ENCODE peak calls at places on chromosomes 4 and X, in four cellular contexts. J is A673; T is CD8-positive, alpha-beta memory T cell; R is left ventricle myocardium inferior. H is an unnamed sample.

GRCh38 chrX:19897087-19897486 is 9.7 kb upstream of the SH3KBP1 start:
- DNase-seq in J (no peak), T (no peak), R (no peak), H (no peak)

GRCh38 chrX:46446727-46447378 is 98.4 kb downstream of the ZNF674 start:
- DNase-seq in J (peak; percentile 91), T (peak; percentile 85), R (peak; percentile 86), H (peak; percentile 76)

GRCh38 chrX:31500920-31501319 is 429.1 kb upstream of the FTHL17 start:
- DNase-seq in J (no peak), T (no peak), R (no peak), H (no peak)

GRCh38 chr4:16496501-16496900 is 270.2 kb upstream of the TAPT1 start:
- DNase-seq in J (peak; percentile 49), T (no peak), R (no peak), H (no peak)

GRCh38 chr4:70700712-70701111 is 12.4 kb downstream of the UTP3 start:
- DNase-seq in J (no peak), T (no peak), R (no peak), H (no peak)

GRCh38 chr4:99679204-99679603 is 21.6 kb upstream of the C4orf54 start:
- DNase-seq in J (peak; percentile 60), T (no peak), R (peak; percentile 43), H (no peak)

GRCh38 chr4:48909697-48910096 is 3.1 kb upstream of the OCIAD2 start:
- DNase-seq in J (peak; percentile 85), T (no peak), R (no peak), H (no peak)

GRCh38 chr4:118787844-118788380 is 48.0 kb downstream of the SEC24D start:
- DNase-seq in J (no peak), T (no peak), R (no peak), H (no peak)

GRCh38 chrX:48505481-48505880 is 3.3 kb upstream of the PORCN start:
- DNase-seq in J (no peak), T (no peak), R (no peak), H (no peak)

GRCh38 chr4:74934016-74934821 is 1.3 kb downstream of the PARM1 start:
- DNase-seq in J (peak; percentile 30), T (no peak), R (peak; percentile 21), H (no peak)

GRCh38 chrX:46209037-46209436 is 336.2 kb downstream of the ZNF674 start:
- DNase-seq in J (peak; percentile 9), T (no peak), R (no peak), H (no peak)

GRCh38 chrX:63508668-63509067 is 157.5 kb upstream of the SPIN4 start:
- DNase-seq in J (no peak), T (no peak), R (no peak), H (no peak)

GRCh38 chr4:108205859-108206258 is 37.1 kb upstream of the LEF1 start:
- DNase-seq in J (no peak), T (no peak), R (no peak), H (no peak)

GRCh38 chr4:185834088-185834487 is 22.1 kb upstream of the SORBS2 start:
- DNase-seq in J (no peak), T (no peak), R (no peak), H (no peak)

GRCh38 chr4:26321326-26322276 is 787 bp downstream of the RBPJ start:
- DNase-seq in J (peak; percentile 45), T (peak; percentile 21), R (peak; percentile 25), H (no peak)

GRCh38 chr4:112793033-112793432 is 156.1 kb downstream of the LARP7 start:
- DNase-seq in J (no peak), T (no peak), R (no peak), H (no peak)

GRCh38 chrX:152632445-152633097 is 5.1 kb upstream of the GABRQ start:
- DNase-seq in J (peak; percentile 49), T (no peak), R (peak; percentile 18), H (peak; percentile 38)

GRCh38 chrX:13691845-13692334 is 3.0 kb downstream of the RAB9A start:
- DNase-seq in J (no peak), T (peak; percentile 11), R (no peak), H (no peak)

GRCh38 chr4:82201303-82201702 is 172.5 kb downstream of the HNRNPD start:
- DNase-seq in J (peak; percentile 36), T (no peak), R (no peak), H (no peak)

GRCh38 chr4:168385142-168385490 is 66.6 kb upstream of the DDX60 start:
- DNase-seq in J (no peak), T (no peak), R (no peak), H (no peak)

GRCh38 chr4:12889054-12889453 is 595.1 kb downstream of the RAB28 start:
- DNase-seq in J (no peak), T (no peak), R (peak; percentile 17), H (peak; percentile 14)

GRCh38 chr4:72919464-72919863 is 150.1 kb downstream of the COX18 start:
- DNase-seq in J (no peak), T (no peak), R (no peak), H (no peak)

GRCh38 chrX:117138070-117138469 is 675.3 kb upstream of the CT83 start:
- DNase-seq in J (no peak), T (no peak), R (no peak), H (no peak)

GRCh38 chrX:101430457-101431078 is 22.5 kb downstream of the HNRNPH2 start:
- DNase-seq in J (no peak), T (no peak), R (no peak), H (no peak)

DNA sequence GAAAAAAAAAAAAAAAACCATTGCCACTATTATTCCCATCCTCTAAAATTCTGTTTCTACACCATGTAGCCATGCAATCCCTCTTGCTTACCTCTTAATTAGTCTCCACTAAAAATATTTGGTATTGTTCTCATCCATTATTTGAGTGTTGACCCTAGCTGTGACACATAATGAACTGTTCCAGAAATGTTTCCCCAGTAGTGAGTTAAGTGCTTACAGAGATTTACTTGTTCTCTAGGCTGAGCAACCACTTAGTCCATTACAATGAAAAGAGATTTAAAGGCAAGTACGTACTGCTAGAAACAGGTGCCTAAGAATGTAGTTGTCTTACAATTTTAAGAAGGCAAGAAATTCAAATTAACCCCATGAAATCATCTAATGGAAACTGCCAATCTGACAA is 112.7 kb upstream of the PTPN13 start:
- DNase-seq in J (no peak), T (no peak), R (no peak), H (no peak)
- H3K4me1 ChIP-seq in J (peaks cover 42% of the 10 kb centered on the region), T (no peaks in the 10 kb centered on the region), R (no peaks in the 10 kb centered on the region), H (no peaks in the 10 kb centered on the region)

DNA sequence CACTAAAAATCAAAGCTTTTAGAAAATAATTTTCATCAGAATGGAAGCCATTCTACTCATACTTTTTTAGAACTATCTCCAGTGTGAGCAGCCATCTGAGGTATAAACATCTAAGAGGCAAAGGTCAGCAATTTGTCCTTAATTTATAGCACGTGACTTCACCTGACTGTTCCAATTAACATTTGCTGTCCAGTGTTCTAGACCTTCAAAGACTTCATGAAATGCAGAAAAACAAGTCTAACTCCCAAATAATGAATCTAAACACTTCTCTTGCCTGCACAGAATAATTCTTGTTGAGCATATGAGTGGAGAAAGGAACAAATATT is 12.0 kb downstream of the RFC1 start:
- DNase-seq in J (no peak), T (no peak), R (no peak), H (no peak)
- H3K27ac ChIP-seq in J (peak overlapping the region; percentile 95), T (peak overlapping the region; percentile 87), R (peak overlapping the region; percentile 76), H (peak overlapping the region; percentile 87)

GRCh38 chrX:132045456-132045855 is 22.4 kb downstream of the STK26 start:
- DNase-seq in J (no peak), T (no peak), R (no peak), H (no peak)
- H3K4me1 ChIP-seq in J (no peaks in the 10 kb centered on the region), T (peaks cover 9% of the 10 kb centered on the region), R (no peaks in the 10 kb centered on the region), H (no peaks in the 10 kb centered on the region)

GRCh38 chr4:23814606-23815005 is 75.2 kb downstream of the PPARGC1A start:
- DNase-seq in J (no peak), T (no peak), R (no peak), H (no peak)
- H3K27ac ChIP-seq in J (no peak overlapping the region), T (no peak overlapping the region), R (no peak overlapping the region), H (no peak overlapping the region)

DNA sequence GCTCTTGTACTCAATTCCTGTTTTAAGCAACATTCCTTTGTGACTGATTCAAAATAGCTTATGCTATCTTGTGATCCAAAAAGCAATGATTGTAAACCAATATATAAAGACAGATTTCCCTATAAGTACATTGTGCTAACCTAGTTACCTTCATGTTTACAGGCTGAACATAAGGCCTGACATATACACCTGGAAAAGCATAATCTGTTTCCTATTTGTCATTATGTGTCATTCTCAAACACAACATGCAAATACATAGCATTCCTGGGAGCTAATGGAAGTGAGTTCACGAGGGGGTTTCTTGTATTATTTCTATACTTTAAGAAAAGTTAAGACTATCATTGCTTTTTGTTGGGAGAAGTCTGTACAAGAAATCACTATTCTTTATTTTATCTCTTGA is 638.1 kb upstream of the AGA start:
- DNase-seq in J (no peak), T (no peak), R (no peak), H (no peak)
- H3K4me1 ChIP-seq in J (no peaks in the 10 kb centered on the region), T (no peaks in the 10 kb centered on the region), R (no peaks in the 10 kb centered on the region), H (no peaks in the 10 kb centered on the region)

DNA sequence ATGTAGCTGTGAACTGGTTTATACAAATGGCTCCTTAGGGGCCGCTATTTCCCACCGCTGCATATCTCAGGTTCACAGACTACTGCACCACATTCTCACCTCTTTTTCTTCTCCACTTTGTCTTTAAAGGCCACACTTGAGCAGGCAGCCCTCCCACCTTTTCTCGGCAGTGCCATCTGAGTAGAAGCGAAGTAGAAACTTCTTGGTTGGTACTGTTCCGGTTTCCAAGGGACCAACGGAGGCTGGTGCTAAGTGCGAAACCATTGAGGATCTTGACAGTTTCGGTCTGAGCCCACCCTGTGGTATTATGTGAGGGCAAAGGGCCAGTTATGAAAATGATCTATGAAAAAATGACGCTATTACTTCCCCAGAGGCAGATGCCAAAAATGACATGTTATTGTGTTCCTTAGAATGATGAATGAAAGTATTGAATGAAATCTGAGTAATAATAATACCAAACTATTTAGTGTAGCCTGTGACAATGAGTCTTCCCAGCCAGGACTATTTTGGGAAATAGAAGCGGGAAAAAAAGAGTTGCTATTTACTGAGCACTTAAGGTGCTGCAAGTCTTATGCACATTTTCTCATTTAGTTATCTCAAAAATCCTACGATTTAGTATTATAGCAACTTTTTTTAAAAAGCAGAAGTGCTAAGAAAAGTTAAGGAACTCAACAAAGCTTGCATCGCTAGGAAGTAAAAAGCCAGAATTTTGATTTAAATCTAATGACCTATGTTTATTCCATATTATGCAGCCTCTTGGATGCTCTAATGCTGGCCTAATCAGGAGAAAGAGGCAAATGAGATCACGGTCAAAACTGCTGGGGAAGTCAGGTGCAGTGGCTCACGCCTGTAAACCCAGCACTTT is 29.6 kb upstream of the CHRNA9 start:
- DNase-seq in J (no peak), T (peak; percentile 51), R (no peak), H (no peak)
- H3K27ac ChIP-seq in J (no peak overlapping the region), T (peak overlapping the region; percentile 25), R (no peak overlapping the region), H (peak overlapping the region; percentile 2)

GRCh38 chr4:101307901-101308300 is 39.4 kb downstream of the PPP3CA start:
- DNase-seq in J (no peak), T (no peak), R (no peak), H (no peak)
- H3K4me1 ChIP-seq in J (peaks cover 44% of the 10 kb centered on the region), T (peaks cover 13% of the 10 kb centered on the region), R (peaks cover 22% of the 10 kb centered on the region), H (peaks cover 11% of the 10 kb centered on the region)

DNA sequence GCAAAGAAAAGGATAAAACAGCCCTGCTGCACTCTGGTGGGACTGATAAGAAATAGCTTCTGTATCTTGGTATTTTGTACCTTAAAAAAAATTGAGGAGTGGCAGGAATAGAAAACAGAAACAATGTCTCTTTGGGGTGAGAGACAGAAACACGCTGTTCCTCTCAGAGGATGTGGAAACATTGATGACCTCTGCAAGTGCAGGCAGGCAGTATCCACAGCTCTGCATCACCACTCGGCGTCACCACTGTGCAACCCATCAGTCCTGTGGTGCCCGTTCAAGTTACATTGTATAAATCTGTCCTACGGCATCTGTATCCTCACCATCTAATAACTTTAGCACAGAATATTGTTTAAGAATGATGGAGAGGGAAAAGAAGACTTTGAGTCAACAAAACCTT is 152.4 kb upstream of the SPRY1 start:
- DNase-seq in J (no peak), T (no peak), R (peak; percentile 61), H (peak; percentile 32)
- H3K27ac ChIP-seq in J (no peak overlapping the region), T (no peak overlapping the region), R (peak overlapping the region; percentile 70), H (peak overlapping the region; percentile 71)